ENCODE peak calls at places on chromosome X, in four cellular contexts. G is CD4-positive, CD25-positive, alpha-beta regulatory T cell; K is ovary; X is A549. U is an unnamed sample.

GRCh38 chrX:131895002-131895401 is 128.1 kb upstream of the STK26 start:
- DNase-seq in G (no peak), K (no peak), X (no peak), U (no peak)

GRCh38 chrX:53716328-53717088 is 30.0 kb upstream of the HUWE1 start:
- DNase-seq in G (peak; percentile 86), K (no peak), X (no peak), U (no peak)

GRCh38 chrX:133985164-133986007 is at the start of gene GPC3:
- DNase-seq in G (peak; percentile 28), K (peak; percentile 67), X (peak; percentile 8), U (no peak)

GRCh38 chrX:18098704-18099103 is 122.0 kb downstream of the BEND2 start:
- DNase-seq in G (no peak), K (peak; percentile 32), X (no peak), U (no peak)

GRCh38 chrX:1134156-1134555 is 78.3 kb downstream of the CRLF2 start:
- DNase-seq in G (no peak), K (no peak), X (no peak), U (no peak)

GRCh38 chrX:46256875-46257274 is 288.3 kb downstream of the ZNF674 start:
- DNase-seq in G (no peak), K (no peak), X (no peak), U (no peak)

GRCh38 chrX:38975368-38975767 is 174.1 kb downstream of the MID1IP1 start:
- DNase-seq in G (no peak), K (no peak), X (no peak), U (no peak)

GRCh38 chrX:17919896-17920446 is 58.9 kb upstream of the RAI2 start:
- DNase-seq in G (no peak), K (no peak), X (no peak), U (no peak)

GRCh38 chrX:17411189-17411588 is 36.2 kb downstream of the NHS start:
- DNase-seq in G (no peak), K (no peak), X (no peak), U (no peak)

GRCh38 chrX:2351321-2351720 is 149.5 kb downstream of the DHRSX start:
- DNase-seq in G (no peak), K (no peak), X (peak; percentile 48), U (no peak)

GRCh38 chrX:155314260-155314659 is 20.2 kb downstream of the CLIC2 start:
- DNase-seq in G (no peak), K (no peak), X (no peak), U (no peak)

GRCh38 chrX:136608295-136608933 is 39.5 kb upstream of the CD40LG start:
- DNase-seq in G (peak; percentile 76), K (peak; percentile 32), X (no peak), U (no peak)

GRCh38 chrX:78543281-78543680 is 115.8 kb downstream of the RTL3 start:
- DNase-seq in G (no peak), K (no peak), X (no peak), U (no peak)

GRCh38 chrX:48940404-48940955 is 16.9 kb downstream of the OTUD5 start:
- DNase-seq in G (no peak), K (no peak), X (no peak), U (no peak)

GRCh38 chrX:42678133-42678532 is 99.8 kb downstream of the PPP1R2C start:
- DNase-seq in G (no peak), K (no peak), X (no peak), U (no peak)

GRCh38 chrX:78548012-78548411 is 111.1 kb downstream of the RTL3 start:
- DNase-seq in G (no peak), K (no peak), X (no peak), U (no peak)

GRCh38 chrX:129723511-129723910 is 15.3 kb upstream of the XPNPEP2 start:
- DNase-seq in G (no peak), K (no peak), X (no peak), U (no peak)

GRCh38 chrX:53160297-53160983 is 64.6 kb downstream of the KDM5C start:
- DNase-seq in G (no peak), K (no peak), X (no peak), U (no peak)

GRCh38 chrX:64894454-64895038 is 81.7 kb downstream of the ZC4H2 start:
- DNase-seq in G (peak; percentile 51), K (no peak), X (no peak), U (no peak)

GRCh38 chrX:118974088-118974907 is at the start of gene LONRF3:
- DNase-seq in G (peak; percentile 73), K (peak; percentile 79), X (peak; percentile 53), U (no peak)

GRCh38 chrX:118971552-118971951 is 2.9 kb upstream of the LONRF3 start:
- DNase-seq in G (no peak), K (no peak), X (no peak), U (no peak)

GRCh38 chrX:118974908-118975671 is 672 bp downstream of the LONRF3 start:
- DNase-seq in G (peak; percentile 69), K (peak; percentile 56), X (no peak), U (no peak)

GRCh38 chrX:118975831-118976598 is 1.6 kb downstream of the LONRF3 start:
- DNase-seq in G (peak; percentile 60), K (peak; percentile 82), X (peak; percentile 54), U (no peak)

GRCh38 chrX:118973389-118974087 is 880 bp upstream of the LONRF3 start:
- DNase-seq in G (no peak), K (peak; percentile 44), X (no peak), U (no peak)
- H3K4me3 ChIP-seq in G (no peak overlapping the region), K (peak overlapping the region; percentile 54), X (peak overlapping the region; percentile 76), U (peak overlapping the region; percentile 53)

GRCh38 chrX:153880440-153880815 is 5.5 kb downstream of the L1CAM start:
- DNase-seq in G (no peak), K (no peak), X (no peak), U (no peak)
- H3K4me1 ChIP-seq in G (peaks cover 16% of the 10 kb centered on the region), K (no peaks in the 10 kb centered on the region), X (peaks cover 15% of the 10 kb centered on the region), U (no peaks in the 10 kb centered on the region)

DNA sequence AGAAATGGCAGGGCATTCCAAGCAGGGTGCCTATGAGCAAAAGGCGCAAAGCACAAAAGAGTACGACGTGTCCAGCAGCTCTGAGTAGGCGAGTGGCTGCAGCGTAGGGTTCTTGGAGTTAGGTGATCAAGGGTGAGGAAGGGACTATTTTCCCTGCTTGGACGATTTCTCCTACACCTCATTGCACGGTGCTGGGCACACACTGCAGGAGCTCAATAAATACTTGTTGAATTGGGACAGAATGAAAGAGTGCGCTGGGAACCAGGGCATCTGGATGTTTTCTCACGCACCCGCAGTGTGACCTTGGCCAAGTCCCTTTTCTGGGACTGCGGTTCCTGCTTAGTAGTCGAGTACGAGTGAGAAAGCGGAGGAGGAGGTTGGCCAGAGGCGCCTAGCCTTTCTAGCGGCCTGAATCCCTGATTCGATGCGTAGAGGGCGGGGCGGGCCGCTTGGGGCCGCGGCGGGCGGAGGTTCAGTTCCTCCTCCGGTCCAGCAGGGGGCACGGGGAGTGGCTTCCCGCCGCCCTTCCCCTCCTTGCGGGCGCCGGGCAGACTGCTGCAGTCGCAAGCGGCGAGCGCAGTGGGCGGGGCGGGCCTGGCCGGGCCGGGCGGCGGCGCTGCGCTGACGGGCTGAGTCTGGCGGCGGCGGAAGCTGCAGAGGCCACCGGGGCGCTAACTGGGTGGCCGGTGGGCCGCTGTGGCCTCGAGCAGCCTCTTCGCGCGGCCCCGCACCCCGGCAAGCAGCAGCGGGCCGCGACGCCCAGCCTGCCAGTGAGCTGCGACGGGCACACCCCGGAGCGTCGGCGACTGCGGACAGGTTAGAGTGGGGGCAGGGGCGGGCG is at the start of gene FAM199X:
- DNase-seq in G (peak; percentile 86), K (peak; percentile 91), X (peak; percentile 76), U (peak; percentile 54)
- H3K4me3 ChIP-seq in G (peak within 1 kb of the TSS; percentile 76), K (peak within 1 kb of the TSS; percentile 68), X (peak within 1 kb of the TSS; percentile 84), U (peak within 1 kb of the TSS; percentile 81)

DNA sequence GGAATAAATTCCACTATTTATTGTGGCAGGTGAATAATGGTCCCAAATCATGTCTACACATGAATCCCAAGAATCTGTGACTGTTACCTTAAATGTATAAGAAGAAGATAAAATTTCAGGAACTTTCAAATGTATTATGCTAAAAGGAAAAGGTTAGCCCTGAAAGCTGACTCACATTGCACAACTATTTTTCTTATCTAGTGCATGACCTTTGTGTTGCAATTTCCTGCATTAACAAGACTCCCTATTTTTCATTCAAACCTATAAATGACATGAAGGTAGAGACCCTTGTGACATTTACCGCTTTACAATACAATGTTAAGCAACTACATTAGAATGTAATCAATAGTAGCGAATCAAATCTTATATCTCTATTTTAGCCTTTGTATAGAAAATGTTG is 36.7 kb downstream of the UBQLN2 start:
- DNase-seq in G (no peak), K (no peak), X (no peak), U (no peak)
- H3K4me1 ChIP-seq in G (no peaks in the 10 kb centered on the region), K (no peaks in the 10 kb centered on the region), X (no peaks in the 10 kb centered on the region), U (no peaks in the 10 kb centered on the region)

GRCh38 chrX:25021132-25021498 is 5.3 kb upstream of the ARX start:
- DNase-seq in G (no peak), K (peak; percentile 38), X (peak; percentile 37), U (no peak)

GRCh38 chrX:25020391-25021131 is 4.8 kb upstream of the ARX start:
- DNase-seq in G (no peak), K (peak; percentile 76), X (peak; percentile 80), U (no peak)

GRCh38 chrX:25018682-25019081 is 2.9 kb upstream of the ARX start:
- DNase-seq in G (no peak), K (no peak), X (no peak), U (no peak)

GRCh38 chrX:25017667-25018247 is 2.0 kb upstream of the ARX start:
- DNase-seq in G (no peak), K (peak; percentile 77), X (no peak), U (no peak)

DNA sequence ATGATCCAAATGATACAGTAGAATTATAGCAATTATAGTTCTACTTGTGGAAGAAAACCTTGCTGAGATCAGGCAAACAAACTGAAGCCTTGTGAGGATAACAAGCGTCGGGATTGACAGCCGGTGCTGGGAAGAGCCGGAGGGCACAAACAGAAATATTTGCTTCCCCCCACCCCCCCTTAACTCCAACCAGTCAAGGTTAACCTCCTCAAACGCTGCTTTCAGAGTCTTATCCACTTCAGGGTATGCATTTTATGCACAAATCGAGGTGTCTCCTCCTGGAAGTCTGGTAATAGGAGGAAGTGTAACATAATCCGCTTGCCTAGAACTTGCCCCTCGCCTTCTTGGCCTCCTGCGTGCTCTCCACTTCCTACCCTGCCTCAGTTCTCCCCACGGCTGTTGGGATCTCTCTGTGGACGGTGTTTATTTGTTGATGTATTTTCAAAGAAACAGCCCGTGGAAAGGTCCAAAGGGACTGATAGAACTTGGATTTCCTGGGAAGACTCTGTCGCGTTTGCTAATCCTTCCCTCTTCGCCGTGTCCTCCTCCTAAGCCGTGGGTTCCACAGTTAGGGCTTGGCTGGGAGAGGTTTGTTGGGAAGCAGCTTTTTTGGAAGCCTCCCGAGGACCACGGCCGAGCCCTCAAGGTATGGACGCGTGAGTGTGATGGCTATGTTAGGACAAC is 4.1 kb upstream of the ARX start:
- DNase-seq in G (no peak), K (no peak), X (no peak), U (no peak)
- H3K4me3 ChIP-seq in G (no peak overlapping the region), K (peak overlapping the region; percentile 22), X (peak overlapping the region; percentile 52), U (no peak overlapping the region)

GRCh38 chrX:118679290-118679689 is 48.1 kb upstream of the IL13RA1 start:
- DNase-seq in G (no peak), K (no peak), X (no peak), U (no peak)
- H3K4me1 ChIP-seq in G (no peaks in the 10 kb centered on the region), K (no peaks in the 10 kb centered on the region), X (peaks cover 9% of the 10 kb centered on the region), U (peaks cover 16% of the 10 kb centered on the region)

GRCh38 chrX:25006586-25007058 is 9.1 kb downstream of the ARX start:
- DNase-seq in G (no peak), K (no peak), X (no peak), U (no peak)
- H3K4me3 ChIP-seq in G (no peak overlapping the region), K (peak overlapping the region; percentile 10), X (peak overlapping the region; percentile 22), U (no peak overlapping the region)